ENCODE peak calls at places on chromosomes 3 and 15, in seven cellular contexts. Q is A549; G is CD4-positive, alpha-beta T cell; M is cardiac fibroblast; D is neural crest cell; Z is left ventricle myocardium inferior; P is foreskin fibroblast. X is an unnamed sample.

GRCh38 chr3:154954750-154955149 is 125.4 kb upstream of the MME start:
- DNase-seq in P (no peak), Z (no peak), D (no peak), M (peak), Q (peak), G (no peak), X (no peak)

GRCh38 chr3:10010546-10011465 is 15.4 kb upstream of the FANCD2 start:
- DNase-seq in D (peak), Z (peak), Q (peak), G (peak), P (peak), M (peak), X (peak)

GRCh38 chr15:95793226-95793625 is 537.3 kb upstream of the NR2F2 start:
- DNase-seq in M (no peak), D (no peak), Z (no peak), P (peak), G (no peak), Q (no peak), X (no peak)

GRCh38 chr3:72274511-72275295 is 489.8 kb upstream of the PROK2 start:
- DNase-seq in D (no peak), G (no peak), M (peak), Q (peak), P (peak), Z (peak), X (no peak)

GRCh38 chr3:49484471-49484870 is 14.4 kb downstream of the DAG1 start:
- DNase-seq in M (no peak), Q (no peak), D (no peak), G (no peak), P (no peak), Z (no peak), X (no peak)

GRCh38 chr3:139105154-139105702 is 60.5 kb upstream of the PRR23C start:
- DNase-seq in Q (no peak), G (no peak), P (no peak), M (no peak), Z (no peak), D (no peak), X (no peak)

GRCh38 chr3:30428251-30428650 is 178.2 kb upstream of the TGFBR2 start:
- DNase-seq in M (peak), D (no peak), G (no peak), Q (no peak), Z (no peak), P (peak), X (no peak)

GRCh38 chr3:172280406-172281051 is 167.7 kb downstream of the GHSR start:
- DNase-seq in M (peak), G (no peak), Q (no peak), Z (no peak), P (peak), D (no peak), X (no peak)

GRCh38 chr3:72907851-72908620 is 20.2 kb downstream of the GXYLT2 start:
- DNase-seq in D (no peak), G (no peak), Z (peak), P (peak), Q (peak), M (peak), X (no peak)

GRCh38 chr15:39110746-39111145 is 470.1 kb upstream of the THBS1 start:
- DNase-seq in P (no peak), M (peak), G (no peak), Z (no peak), Q (no peak), D (no peak), X (no peak)

GRCh38 chr15:69462030-69462492 is 9.4 kb downstream of the RPLP1 start:
- DNase-seq in Q (no peak), G (no peak), Z (peak), M (no peak), P (no peak), D (no peak), X (peak)

GRCh38 chr15:77795446-77795845 is 162.7 kb upstream of the LINGO1 start:
- DNase-seq in D (no peak), Z (no peak), P (no peak), G (no peak), Q (no peak), M (no peak), X (no peak)

GRCh38 chr15:43144512-43144911 is 11.1 kb downstream of the TMEM62 start:
- DNase-seq in M (no peak), D (no peak), P (no peak), G (no peak), Z (no peak), Q (no peak), X (no peak)

GRCh38 chr3:172029425-172030128 is 9.8 kb upstream of the FNDC3B start:
- DNase-seq in P (no peak), G (no peak), M (peak), Z (no peak), Q (no peak), D (no peak), X (no peak)

GRCh38 chr3:139586420-139587017 is 47.0 kb upstream of the RBP1 start:
- DNase-seq in P (no peak), G (no peak), Z (no peak), M (no peak), D (no peak), Q (no peak), X (no peak)

GRCh38 chr15:46961795-46962194 is 755.5 kb upstream of the SEMA6D start:
- DNase-seq in P (no peak), M (no peak), Z (no peak), Q (no peak), D (no peak), G (no peak), X (no peak)

GRCh38 chr3:102536479-102536878 is 101.7 kb downstream of the ZPLD1 start:
- DNase-seq in M (peak), G (no peak), P (peak), Q (peak), Z (no peak), D (no peak), X (no peak)

GRCh38 chr15:25897658-25898057 is 34.5 kb upstream of the ATP10A start:
- DNase-seq in Z (no peak), G (no peak), P (no peak), Q (no peak), D (no peak), M (no peak), X (no peak)

GRCh38 chr3:8492744-8493511 is 8.7 kb upstream of the LMCD1 start:
- DNase-seq in D (no peak), Q (no peak), Z (no peak), M (peak), G (no peak), P (no peak), X (no peak)

GRCh38 chr15:74303741-74304309 is 63.6 kb downstream of the CYP11A1 start:
- DNase-seq in Z (no peak), P (no peak), D (no peak), Q (no peak), M (no peak), G (no peak), X (no peak)

GRCh38 chr3:165195628-165196576 is at the start of gene SLITRK3:
- DNase-seq in M (no peak), Q (no peak), Z (no peak), D (peak), G (no peak), P (no peak), X (no peak)

GRCh38 chr3:41116851-41117250 is 82.5 kb upstream of the CTNNB1 start:
- DNase-seq in P (no peak), Z (no peak), M (no peak), G (no peak), D (no peak), Q (no peak), X (no peak)

GRCh38 chr3:21163961-21164360 is 587.0 kb downstream of the ZNF385D start:
- DNase-seq in D (no peak), M (no peak), Q (no peak), Z (no peak), P (no peak), G (no peak), X (no peak)

GRCh38 chr15:75594276-75594675 is 15.2 kb upstream of the PTPN9 start:
- DNase-seq in G (no peak), Z (no peak), M (no peak), D (no peak), Q (no peak), P (no peak), X (no peak)

GRCh38 chr15:75599396-75599795 is 20.3 kb upstream of the PTPN9 start:
- DNase-seq in G (no peak), P (no peak), D (no peak), Q (no peak), M (no peak), Z (no peak), X (no peak)

GRCh38 chr15:75596703-75597345 is 17.7 kb upstream of the PTPN9 start:
- DNase-seq in M (no peak), P (no peak), Q (no peak), Z (no peak), G (no peak), D (no peak), X (no peak)

GRCh38 chr15:75598361-75598760 is 19.2 kb upstream of the PTPN9 start:
- DNase-seq in Q (no peak), M (no peak), P (no peak), G (no peak), D (no peak), Z (no peak), X (no peak)

GRCh38 chr15:75597667-75598341 is 18.7 kb upstream of the PTPN9 start:
- DNase-seq in P (no peak), Z (no peak), D (no peak), Q (peak), M (peak), G (peak), X (no peak)
- TF ChIP-seq CTCF in P (peak), Z (peak), D (peak), Q (peak), M (peak), G (peak), X (no peak)

GRCh38 chr3:63228677-63229076 is 49.4 kb upstream of the SYNPR start:
- DNase-seq in D (peak), M (peak), Z (no peak), Q (peak), G (no peak), P (peak), X (peak)
- TF ChIP-seq CTCF in D (peak), M (peak), Z (peak), Q (peak), G (no peak), P (peak), X (peak)

GRCh38 chr3:129160891-129161859 is at the start of gene ISY1:
- DNase-seq in D (peak), Z (peak), P (peak), G (peak), Q (peak), M (peak), X (peak)
- TF ChIP-seq CTCF in D (peak), Z (peak), P (peak), G (peak), Q (peak), M (peak), X (peak)

DNA sequence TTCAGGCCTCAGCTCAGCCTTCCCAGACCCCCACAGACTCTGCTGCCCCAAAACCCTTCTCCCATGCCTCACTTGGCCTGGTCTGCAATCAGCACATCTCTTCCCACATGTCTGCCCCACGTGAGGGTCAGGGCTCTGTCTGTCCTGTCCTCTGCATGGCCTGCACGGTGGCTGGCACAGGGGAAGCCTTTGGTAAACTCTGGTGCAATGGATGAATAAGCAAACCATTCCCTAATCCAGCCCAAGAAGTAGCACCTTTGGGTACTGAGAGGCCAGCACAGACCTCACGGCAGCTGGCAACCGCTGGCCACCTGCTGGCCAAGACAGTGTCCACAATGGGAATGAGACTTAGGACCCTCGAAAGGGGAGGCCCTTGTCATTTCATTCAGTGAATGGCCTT is 27.7 kb downstream of the ABTB1 start:
- DNase-seq in Q (no peak), Z (no peak), P (no peak), D (no peak), G (no peak), M (no peak), X (no peak)
- TF ChIP-seq CTCF in Q (no peak), Z (peak), P (no peak), D (no peak), G (no peak), M (no peak), X (no peak)

DNA sequence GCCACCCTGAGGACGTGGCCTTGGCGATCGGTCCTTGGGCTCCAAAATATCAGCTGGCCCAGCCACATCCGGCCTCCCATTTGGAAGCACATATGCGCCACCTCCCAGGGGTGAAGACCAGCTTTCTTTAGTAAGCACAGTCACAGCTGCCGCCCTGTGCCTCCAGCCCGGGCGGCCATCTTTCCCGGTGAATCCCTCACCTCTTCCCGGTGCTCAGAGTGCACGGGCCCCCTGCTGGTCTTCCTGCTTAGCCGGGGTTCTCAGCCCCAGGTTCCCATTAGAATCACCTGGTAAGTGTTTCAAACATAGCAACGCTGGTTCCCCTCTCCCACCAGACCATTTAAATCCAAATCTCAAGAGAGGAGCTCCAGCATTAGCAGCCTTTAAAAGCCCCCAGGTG is 232.2 kb downstream of the VPS13C start:
- DNase-seq in M (no peak), P (no peak), Z (no peak), G (no peak), Q (peak), D (no peak), X (no peak)
- TF ChIP-seq CTCF in M (peak), P (no peak), Z (no peak), G (no peak), Q (peak), D (no peak), X (no peak)